ENCODE peak calls at places on chromosome 1, in six cellular contexts. W is pancreas, T is OCI-LY7, J is psoas muscle, Z is H9, I is colonic mucosa. V is an unnamed sample.

GRCh38 chr1:228225740-228226139 is 17.9 kb downstream of the OBSCN start:
- DNase-seq in T (no peak), Z (no peak), W (no peak), J (no peak), I (peak; percentile 5), V (no peak)

GRCh38 chr1:40421694-40422384 is 28.4 kb upstream of the ZFP69B start:
- DNase-seq in Z (no peak), I (no peak), J (no peak), W (no peak), T (no peak), V (no peak)

GRCh38 chr1:241557551-241558193 is 25.5 kb downstream of the KMO start:
- DNase-seq in I (no peak), Z (no peak), W (no peak), T (no peak), J (no peak), V (no peak)

GRCh38 chr1:177001556-177001955 is 163.0 kb downstream of the ASTN1 start:
- DNase-seq in I (no peak), Z (no peak), J (no peak), T (no peak), W (no peak), V (no peak)

GRCh38 chr1:230684998-230685397 is 28.9 kb downstream of the AGT start:
- DNase-seq in I (no peak), W (no peak), J (no peak), Z (no peak), T (no peak), V (no peak)

GRCh38 chr1:55005351-55006140 is 6.8 kb downstream of the BSND start:
- DNase-seq in W (no peak), Z (peak; percentile 67), T (no peak), I (no peak), J (no peak), V (peak; percentile 57)

GRCh38 chr1:14108356-14109275 is 408.6 kb downstream of the PRDM2 start:
- DNase-seq in J (no peak), T (no peak), W (peak; percentile 87), Z (peak; percentile 4), I (no peak), V (no peak)

GRCh38 chr1:53091841-53092645 is 30.0 kb downstream of the PODN start:
- DNase-seq in W (peak; percentile 43), Z (no peak), T (no peak), J (no peak), I (no peak), V (no peak)

GRCh38 chr1:32273389-32274208 is 18.3 kb upstream of the HDAC1 start:
- DNase-seq in Z (peak; percentile 97), J (no peak), I (peak; percentile 77), W (no peak), T (peak; percentile 93), V (peak; percentile 50)

GRCh38 chr1:226349801-226350503 is 41.0 kb upstream of the LIN9 start:
- DNase-seq in Z (no peak), J (no peak), W (no peak), I (peak; percentile 42), T (peak; percentile 85), V (peak; percentile 82)

GRCh38 chr1:116338400-116338799 is 34.6 kb upstream of the ATP1A1 start:
- DNase-seq in W (no peak), J (no peak), Z (no peak), I (no peak), T (no peak), V (no peak)

GRCh38 chr1:153549741-153550397 is 811 bp upstream of the S100A3 start:
- DNase-seq in W (no peak), J (no peak), T (no peak), Z (peak; percentile 17), I (no peak), V (no peak)

GRCh38 chr1:89363638-89364536 is at the start of gene GBP6:
- DNase-seq in Z (peak; percentile 46), I (no peak), J (no peak), W (no peak), T (no peak), V (no peak)

GRCh38 chr1:52707927-52708655 is 9.9 kb upstream of the COA7 start:
- DNase-seq in I (no peak), J (no peak), T (no peak), Z (no peak), W (no peak), V (no peak)

GRCh38 chr1:93904228-93904627 is 5.0 kb downstream of the GCLM start:
- DNase-seq in J (no peak), Z (no peak), W (no peak), I (no peak), T (peak; percentile 53), V (peak; percentile 51)

GRCh38 chr1:33586111-33586510 is 113.7 kb downstream of the ZSCAN20 start:
- DNase-seq in J (no peak), W (no peak), Z (no peak), T (no peak), I (no peak), V (no peak)

GRCh38 chr1:108686609-108687313 is 5.3 kb upstream of the PRPF38B start:
- DNase-seq in I (no peak), W (no peak), J (no peak), T (no peak), Z (no peak), V (no peak)

GRCh38 chr1:25503551-25504426 is 39.6 kb upstream of the LDLRAP1 start:
- DNase-seq in J (peak; percentile 46), T (peak; percentile 72), Z (peak; percentile 91), W (peak; percentile 58), I (peak; percentile 80), V (peak; percentile 87)

DNA sequence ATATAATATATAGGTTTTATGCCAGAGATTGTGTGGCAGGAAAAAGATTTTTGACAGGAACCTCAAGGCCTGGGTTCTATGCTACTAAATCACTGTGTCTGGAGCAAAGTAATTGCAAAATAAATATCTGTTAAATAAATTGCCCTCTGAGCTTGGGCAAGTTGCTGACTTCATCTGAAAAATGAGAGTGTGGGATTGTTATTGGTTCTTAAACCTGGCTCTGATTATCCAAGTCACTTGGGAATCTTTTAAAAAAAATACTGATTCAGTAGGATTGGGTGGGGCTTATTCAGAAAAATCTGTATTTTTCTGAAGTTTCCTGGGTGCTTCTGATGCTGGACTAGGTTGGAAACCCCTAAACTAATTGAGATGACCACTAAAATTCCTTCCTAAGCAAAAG is 174.1 kb upstream of the SGIP1 start:
- DNase-seq in Z (no peak), I (no peak), T (no peak), W (no peak), J (no peak), V (no peak)
- H3K4me1 ChIP-seq in Z (peaks cover 3% of the 10 kb centered on the region), I (no peaks in the 10 kb centered on the region), T (peaks cover 16% of the 10 kb centered on the region), W (no peaks in the 10 kb centered on the region), J (peaks cover 56% of the 10 kb centered on the region), V (peaks cover 49% of the 10 kb centered on the region)

GRCh38 chr1:178238722-178239510 is 145.0 kb downstream of the RASAL2 start:
- DNase-seq in Z (no peak), I (no peak), T (no peak), W (no peak), J (no peak), V (no peak)
- H3K4me1 ChIP-seq in Z (peaks cover 4% of the 10 kb centered on the region), I (no peaks in the 10 kb centered on the region), T (no peaks in the 10 kb centered on the region), W (no peaks in the 10 kb centered on the region), J (peaks cover 10% of the 10 kb centered on the region), V (no peaks in the 10 kb centered on the region)

DNA sequence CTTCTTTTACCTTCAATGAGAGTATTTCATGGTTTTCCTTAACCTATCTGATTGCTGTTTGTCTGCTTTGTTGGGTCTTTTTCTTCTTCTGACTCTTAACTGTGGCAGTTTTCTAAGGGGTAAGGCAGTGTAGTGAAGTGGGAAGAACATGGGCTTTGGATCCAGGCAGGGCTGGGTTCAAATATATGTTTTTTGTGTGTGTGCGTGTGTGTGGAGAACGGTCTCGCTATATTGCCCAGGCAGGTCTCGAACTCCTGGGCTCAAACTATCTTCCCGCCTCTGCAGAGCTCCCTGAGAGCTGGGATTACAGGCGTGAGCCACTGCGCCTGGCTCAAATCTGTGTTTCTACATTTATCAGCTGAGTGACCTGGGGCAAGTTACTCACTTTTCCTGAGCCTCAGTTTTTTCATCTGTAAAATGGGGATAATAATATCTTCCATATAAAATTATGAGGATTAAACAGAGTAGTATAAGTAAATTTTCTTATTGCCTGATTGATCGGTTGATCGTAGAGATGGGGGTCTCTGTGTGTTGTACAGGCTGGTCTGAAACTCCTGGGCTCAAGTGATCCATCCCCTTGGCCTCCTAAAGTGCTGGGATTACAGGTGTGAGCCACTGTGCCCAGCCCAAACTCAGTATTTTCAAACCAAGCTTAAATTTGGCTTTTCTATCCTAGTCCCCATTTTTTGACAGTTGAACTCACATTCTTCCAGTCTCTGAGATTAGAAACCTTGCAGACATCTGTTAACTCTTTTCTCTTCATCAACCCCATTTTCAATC is 36.0 kb upstream of the MACF1 start:
- DNase-seq in W (no peak), J (no peak), T (no peak), Z (no peak), I (no peak), V (no peak)
- H3K4me1 ChIP-seq in W (peaks cover 34% of the 10 kb centered on the region), J (peaks cover 69% of the 10 kb centered on the region), T (no peaks in the 10 kb centered on the region), Z (peaks cover 16% of the 10 kb centered on the region), I (peaks cover 6% of the 10 kb centered on the region), V (no peaks in the 10 kb centered on the region)

GRCh38 chr1:101410048-101410878 is 173.4 kb downstream of the S1PR1 start:
- DNase-seq in J (no peak), I (no peak), Z (no peak), T (peak; percentile 30), W (no peak), V (peak; percentile 64)
- H3K4me1 ChIP-seq in J (no peaks in the 10 kb centered on the region), I (no peaks in the 10 kb centered on the region), Z (no peaks in the 10 kb centered on the region), T (peaks cover 55% of the 10 kb centered on the region), W (no peaks in the 10 kb centered on the region), V (peaks cover 62% of the 10 kb centered on the region)

GRCh38 chr1:215474940-215475339 is 92.2 kb upstream of the KCTD3 start:
- DNase-seq in I (no peak), Z (no peak), T (no peak), J (no peak), W (no peak), V (no peak)
- H3K4me1 ChIP-seq in I (no peaks in the 10 kb centered on the region), Z (no peaks in the 10 kb centered on the region), T (no peaks in the 10 kb centered on the region), J (no peaks in the 10 kb centered on the region), W (no peaks in the 10 kb centered on the region), V (no peaks in the 10 kb centered on the region)

DNA sequence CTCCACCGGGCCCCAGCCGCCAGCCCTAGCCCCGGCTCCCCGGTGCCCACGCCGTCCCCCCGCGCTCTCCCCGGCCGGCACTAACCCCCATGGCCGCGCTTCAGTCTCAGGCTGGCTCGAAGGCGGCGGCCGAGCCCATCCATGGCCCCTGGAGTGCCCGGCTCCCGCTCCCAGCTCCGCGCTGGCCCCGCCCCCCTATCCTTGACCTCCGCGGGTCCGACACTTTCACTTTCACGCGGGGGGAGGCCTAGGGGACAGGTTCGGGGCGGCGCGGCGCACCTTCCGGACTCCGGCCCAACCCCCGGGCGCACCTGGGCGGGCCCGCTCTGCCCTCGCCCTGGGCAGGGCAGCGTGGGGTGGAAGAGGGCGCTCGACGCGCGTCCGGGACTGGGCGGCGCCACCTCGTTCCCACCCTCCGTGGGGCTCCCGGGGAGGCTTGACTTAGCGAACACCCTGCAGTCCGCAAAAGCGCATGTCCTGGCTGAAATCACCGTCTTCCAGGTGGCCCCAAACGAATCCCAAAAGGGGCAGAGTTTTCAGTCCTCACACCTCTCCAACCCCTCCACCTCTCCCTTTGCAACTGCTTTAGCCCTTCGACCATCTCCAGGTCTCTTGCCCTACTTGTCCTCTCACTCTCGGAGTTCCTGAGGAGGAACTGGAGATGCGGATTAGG is 3.9 kb upstream of the DENND2D start:
- DNase-seq in T (peak; percentile 76), J (peak; percentile 40), I (peak; percentile 88), W (peak; percentile 74), Z (no peak), V (peak; percentile 90)
- H3K4me1 ChIP-seq in T (peaks cover 67% of the 10 kb centered on the region), J (peaks cover 4% of the 10 kb centered on the region), I (peaks cover 23% of the 10 kb centered on the region), W (peaks cover 41% of the 10 kb centered on the region), Z (no peaks in the 10 kb centered on the region), V (peaks cover 47% of the 10 kb centered on the region)

V was measured in Karpas-422.